ENCODE peak calls at places on chromosomes 3 and 15, in eight cellular contexts. O is sigmoid colon; G is NCI-H1694; W is KBM-7; M is Daoy; P is neural crest cell; N is NCI-H2081; A is activated T-helper 1 cell treated with anti-CD3 and anti-CD28 coated beads, Interleukin-12 subunit alpha, Interleukin-12 subunit beta, Interleukin-2, Interleukin-4 antibody, amounts not matched to agents 30 ng/mL and 10 ng/mL and 1 ng/mL, durations not matched to agents 14 hours and 24 hours and 36 hours. K is an unnamed sample.

GRCh38 chr3:53823026-53823955 is 22.9 kb downstream of the CHDH start:
- DNase-seq in O (peak; percentile 47), N (no peak), G (no peak), M (no peak), P (no peak), A (no peak), W (no peak), K (no peak)

GRCh38 chr15:43516185-43516584 is 1.2 kb upstream of the MAP1A start:
- DNase-seq in M (no peak), N (no peak), O (peak; percentile 79), P (no peak), G (no peak), A (no peak), W (no peak), K (no peak)

GRCh38 chr15:72334842-72335241 is 14.9 kb upstream of the CELF6 start:
- DNase-seq in G (no peak), A (no peak), N (no peak), O (no peak), P (no peak), M (no peak), W (no peak), K (no peak)

GRCh38 chr15:35118987-35119386 is 33.9 kb upstream of the NANOGP8 start:
- DNase-seq in O (no peak), M (no peak), A (no peak), P (no peak), N (peak; percentile 21), W (no peak), G (no peak), K (no peak)

GRCh38 chr3:126351086-126351770 is 6.0 kb downstream of the KLF15 start:
- DNase-seq in O (peak; percentile 63), N (no peak), M (no peak), G (no peak), W (no peak), A (no peak), P (no peak), K (no peak)

GRCh38 chr15:94238539-94239118 is 7.3 kb downstream of the MCTP2 start:
- DNase-seq in P (no peak), O (no peak), W (no peak), N (no peak), A (no peak), G (no peak), M (no peak), K (no peak)

GRCh38 chr3:127015282-127016042 is 32.5 kb downstream of the PLXNA1 start:
- DNase-seq in P (peak; percentile 55), G (no peak), N (no peak), A (no peak), W (no peak), M (no peak), O (no peak), K (no peak)

GRCh38 chr3:116702370-116702769 is 7.2 kb upstream of the TUSC7 start:
- DNase-seq in M (no peak), W (no peak), O (no peak), N (no peak), G (no peak), P (no peak), A (no peak), K (no peak)

GRCh38 chr3:114650808-114651207 is 357.0 kb downstream of the TIGIT start:
- DNase-seq in W (no peak), P (no peak), N (no peak), O (no peak), G (no peak), A (no peak), M (peak; percentile 24), K (no peak)

GRCh38 chr3:53286727-53287412 is 31.0 kb upstream of the TKT start:
- DNase-seq in A (no peak), O (no peak), P (no peak), M (no peak), W (no peak), G (no peak), N (no peak), K (no peak)

GRCh38 chr3:96169111-96169510 is 645.3 kb upstream of the EPHA6 start:
- DNase-seq in W (no peak), G (no peak), P (no peak), M (no peak), N (no peak), O (peak; percentile 52), A (no peak), K (no peak)

GRCh38 chr3:170809021-170809974 is 60.7 kb downstream of the RPL22L1 start:
- DNase-seq in W (peak; percentile 27), P (peak; percentile 6), N (peak; percentile 75), G (peak; percentile 64), A (no peak), M (peak; percentile 88), O (no peak), K (peak; percentile 65)

GRCh38 chr3:58117561-58118305 is 93.0 kb downstream of the DNASE1L3 start:
- DNase-seq in A (no peak), N (no peak), M (no peak), G (no peak), W (no peak), O (no peak), P (no peak), K (no peak)

GRCh38 chr3:39781632-39782031 is 27.8 kb upstream of the MYRIP start:
- DNase-seq in A (no peak), N (no peak), G (no peak), P (no peak), O (no peak), W (no peak), M (no peak), K (no peak)

GRCh38 chr15:75205064-75205395 is 3.3 kb downstream of the C15orf39 start:
- DNase-seq in A (no peak), W (no peak), G (no peak), O (no peak), N (no peak), P (no peak), M (no peak), K (no peak)

GRCh38 chr15:52438047-52438446 is 90.6 kb downstream of the MYO5A start:
- DNase-seq in G (no peak), W (peak; percentile 95), M (peak; percentile 83), P (no peak), O (no peak), A (no peak), N (no peak), K (no peak)

GRCh38 chr3:129398803-129399144 is 29.7 kb downstream of the EFCAB12 start:
- DNase-seq in G (no peak), A (no peak), W (no peak), O (no peak), N (no peak), M (no peak), P (peak; percentile 9), K (no peak)

GRCh38 chr3:8937064-8938020 is 25.9 kb downstream of the RAD18 start:
- DNase-seq in P (no peak), O (no peak), A (no peak), G (no peak), N (no peak), M (peak; percentile 44), W (no peak), K (no peak)

GRCh38 chr15:97968380-97968779 is 7.9 kb downstream of the ARRDC4 start:
- DNase-seq in A (no peak), N (no peak), W (no peak), O (no peak), P (no peak), M (peak; percentile 9), G (no peak), K (no peak)

GRCh38 chr3:120838441-120839091 is 69.4 kb upstream of the STXBP5L start:
- DNase-seq in A (no peak), W (no peak), P (no peak), M (no peak), N (no peak), O (no peak), G (no peak), K (no peak)

K was measured in NCI-H2171.